ENCODE peak calls at places on chromosomes 2 and 18, in seven cellular contexts. Z is adrenal gland, M is right lobe of liver, B is uterus, C is ovary, J is body of pancreas, A is HCT116. V is an unnamed sample. For H3K4me1, the result is how much of the 10 kb centered on the place peaks cover.

GRCh38 chr18:9694174-9694573 is 13.9 kb upstream of the RAB31 start:
- DNase-seq in C (no peak), B (no peak), J (no peak), Z (no peak), A (no peak), M (no peak), V (no peak)

GRCh38 chr2:99420031-99420430 is 69.8 kb downstream of the REV1 start:
- DNase-seq in A (no peak), B (no peak), Z (no peak), M (no peak), J (no peak), C (no peak), V (no peak)

GRCh38 chr18:35407871-35408481 is 30.8 kb upstream of the ZNF396 start:
- DNase-seq in J (peak), B (no peak), C (peak), A (peak), M (no peak), Z (peak), V (peak)

GRCh38 chr2:224780096-224780495 is 63.9 kb upstream of the CCDC195 start:
- DNase-seq in A (no peak), M (no peak), J (no peak), B (no peak), Z (no peak), C (no peak), V (no peak)

GRCh38 chr2:31055938-31056337 is 82.3 kb downstream of the GALNT14 start:
- DNase-seq in M (no peak), B (no peak), J (no peak), C (no peak), A (no peak), Z (no peak), V (no peak)

GRCh38 chr18:1306641-1307040 is 402.0 kb downstream of the ADCYAP1 start:
- DNase-seq in M (no peak), J (no peak), B (no peak), A (no peak), Z (no peak), C (no peak), V (no peak)

GRCh38 chr2:212640428-212640827 is 101.8 kb upstream of the ERBB4 start:
- DNase-seq in A (peak), B (no peak), Z (no peak), C (no peak), M (no peak), J (no peak), V (no peak)

GRCh38 chr2:26345284-26345553 is 724 bp upstream of the SELENOI start:
- DNase-seq in Z (no peak), J (no peak), B (no peak), A (no peak), C (no peak), M (no peak), V (no peak)

GRCh38 chr2:215787565-215788178 is 225.7 kb downstream of the MREG start:
- DNase-seq in C (no peak), A (no peak), M (no peak), Z (no peak), B (no peak), J (no peak), V (no peak)
- H3K4me1 ChIP-seq in C (under half), A (under half), M (under half), Z (under half), B (under half), J (under half), V (under half)

DNA sequence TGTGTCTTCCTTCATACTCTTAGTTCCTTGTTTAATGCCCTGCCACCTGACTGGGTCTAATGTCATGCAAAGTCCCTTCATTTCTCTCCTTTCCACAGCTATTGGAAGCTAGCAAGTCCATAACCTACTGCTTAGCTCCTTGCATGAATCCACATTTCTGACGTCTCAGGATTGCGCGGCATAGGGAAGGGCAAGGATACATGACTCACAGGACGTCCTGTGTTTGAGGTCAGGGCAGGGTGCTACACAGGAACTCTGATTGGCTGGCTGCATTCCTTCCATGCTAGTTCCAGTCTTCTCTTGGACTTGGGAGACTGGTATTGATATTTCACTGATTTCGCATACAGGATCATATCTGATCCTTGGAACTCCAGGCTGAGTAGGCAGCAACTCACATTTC is 137.9 kb downstream of the CDH2 start:
- DNase-seq in C (no peak), A (no peak), J (no peak), B (no peak), M (no peak), Z (peak), V (no peak)
- H3K27ac ChIP-seq in C (no peak), A (no peak), J (no peak), B (no peak), M (no peak), Z (peak), V (no peak)

GRCh38 chr2:21009662-21010225 is 34.1 kb downstream of the APOB start:
- DNase-seq in C (no peak), A (no peak), B (no peak), Z (no peak), J (no peak), M (no peak), V (no peak)

GRCh38 chr2:21006423-21007128 is 37.3 kb downstream of the APOB start:
- DNase-seq in J (no peak), M (no peak), Z (no peak), C (no peak), B (no peak), A (no peak), V (no peak)

GRCh38 chr2:21008790-21009661 is 34.8 kb downstream of the APOB start:
- DNase-seq in B (no peak), A (no peak), M (no peak), J (no peak), Z (no peak), C (no peak), V (no peak)

GRCh38 chr2:21007129-21008013 is 36.5 kb downstream of the APOB start:
- DNase-seq in A (no peak), M (no peak), C (no peak), B (no peak), Z (no peak), J (no peak), V (no peak)

DNA sequence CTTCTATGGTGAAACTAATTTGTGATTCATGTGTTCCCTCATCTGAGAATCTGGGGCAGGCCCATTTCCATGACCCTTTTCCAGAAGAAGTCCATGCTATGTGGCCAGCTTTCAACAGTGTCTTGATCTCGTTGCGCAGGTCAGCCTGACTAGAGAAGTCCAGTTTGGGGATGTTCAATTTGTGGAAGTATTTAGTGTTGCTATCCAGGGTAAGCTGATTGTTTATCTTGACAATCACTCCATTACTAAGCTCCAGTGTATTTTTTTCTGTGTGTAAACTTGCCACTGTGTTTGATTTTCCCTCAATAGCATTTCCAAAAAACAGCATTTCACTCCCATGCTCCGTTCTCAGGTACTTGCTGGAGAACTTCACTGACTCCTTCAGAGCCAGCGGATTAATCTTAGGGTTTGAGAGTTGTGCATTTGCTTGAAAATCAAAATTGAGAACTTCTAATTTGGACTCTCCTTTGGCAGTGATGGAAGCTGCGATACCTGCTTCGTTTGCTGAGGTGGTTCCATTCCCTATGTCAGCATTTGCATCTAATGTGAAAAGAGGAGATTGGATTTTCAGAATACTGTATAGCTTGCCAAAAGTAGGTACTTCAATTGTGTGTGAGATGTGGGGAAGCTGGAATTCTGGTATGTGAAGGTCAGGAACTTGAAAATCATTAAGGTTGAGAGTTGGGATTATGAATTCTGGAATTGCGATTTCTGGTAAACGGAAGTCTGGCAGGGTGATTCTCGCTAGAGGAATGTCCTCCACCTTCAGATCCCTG is 35.7 kb downstream of the APOB start:
- DNase-seq in C (no peak), Z (no peak), M (no peak), B (no peak), J (no peak), A (no peak), V (no peak)
- TF ChIP-seq POLR2A in C (no peak), Z (no peak), M (peak), B (no peak), J (no peak), A (no peak), V (no peak)

GRCh38 chr2:109451671-109452070 is 162.1 kb downstream of the SEPTIN10 start:
- DNase-seq in A (no peak), B (no peak), C (no peak), Z (no peak), J (no peak), M (no peak), V (no peak)
- H3K4me1 ChIP-seq in A (under half), B (under half), C (under half), Z (under half), J (under half), M (under half), V (under half)

DNA sequence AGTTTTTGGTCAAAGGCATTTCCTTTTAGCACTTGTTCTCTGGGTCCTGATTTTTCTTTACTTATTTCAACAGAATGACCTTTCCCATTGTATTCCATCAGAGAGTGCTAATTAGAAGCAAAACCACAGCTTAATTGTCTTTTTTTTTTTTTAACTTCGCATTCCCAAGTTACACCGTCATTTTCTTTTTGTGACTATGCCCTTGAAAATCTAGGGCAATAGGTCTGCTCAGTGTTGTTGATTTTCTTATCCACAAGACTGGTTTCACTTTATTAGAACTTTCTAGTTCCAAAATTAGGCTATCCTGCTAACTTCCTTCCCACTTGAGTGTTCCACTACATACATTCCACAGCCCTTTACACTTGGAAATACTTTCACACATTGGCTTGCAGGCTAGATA is 18.7 kb upstream of the ADAM17 start:
- DNase-seq in Z (no peak), A (no peak), C (no peak), M (no peak), B (no peak), J (no peak), V (no peak)
- H3K27ac ChIP-seq in Z (peak), A (no peak), C (no peak), M (no peak), B (peak), J (peak), V (peak)

GRCh38 chr2:240585101-240585500 is 1.4 kb upstream of the CAPN10 start:
- DNase-seq in C (no peak), Z (no peak), B (no peak), A (no peak), M (no peak), J (no peak), V (no peak)
- TF ChIP-seq POLR2A in C (no peak), Z (no peak), B (no peak), A (no peak), M (no peak), J (no peak), V (no peak)

GRCh38 chr2:37648316-37649011 is 23.0 kb downstream of the CDC42EP3 start:
- DNase-seq in A (no peak), C (no peak), M (peak), B (no peak), Z (peak), J (no peak), V (peak)

GRCh38 chr2:37647941-37648315 is 23.5 kb downstream of the CDC42EP3 start:
- DNase-seq in A (no peak), B (no peak), C (no peak), Z (no peak), J (no peak), M (no peak), V (no peak)

GRCh38 chr2:37650548-37651101 is 20.8 kb downstream of the CDC42EP3 start:
- DNase-seq in C (no peak), A (no peak), B (no peak), Z (no peak), J (no peak), M (no peak), V (no peak)

GRCh38 chr2:37652199-37652640 is 19.2 kb downstream of the CDC42EP3 start:
- DNase-seq in J (no peak), M (no peak), Z (peak), A (peak), C (no peak), B (no peak), V (peak)

GRCh38 chr2:37649518-37649917 is 21.9 kb downstream of the CDC42EP3 start:
- DNase-seq in Z (no peak), C (no peak), A (no peak), B (no peak), J (no peak), M (no peak), V (no peak)
- H3K4me1 ChIP-seq in Z (half or more), C (under half), A (under half), B (under half), J (under half), M (under half), V (half or more)

DNA sequence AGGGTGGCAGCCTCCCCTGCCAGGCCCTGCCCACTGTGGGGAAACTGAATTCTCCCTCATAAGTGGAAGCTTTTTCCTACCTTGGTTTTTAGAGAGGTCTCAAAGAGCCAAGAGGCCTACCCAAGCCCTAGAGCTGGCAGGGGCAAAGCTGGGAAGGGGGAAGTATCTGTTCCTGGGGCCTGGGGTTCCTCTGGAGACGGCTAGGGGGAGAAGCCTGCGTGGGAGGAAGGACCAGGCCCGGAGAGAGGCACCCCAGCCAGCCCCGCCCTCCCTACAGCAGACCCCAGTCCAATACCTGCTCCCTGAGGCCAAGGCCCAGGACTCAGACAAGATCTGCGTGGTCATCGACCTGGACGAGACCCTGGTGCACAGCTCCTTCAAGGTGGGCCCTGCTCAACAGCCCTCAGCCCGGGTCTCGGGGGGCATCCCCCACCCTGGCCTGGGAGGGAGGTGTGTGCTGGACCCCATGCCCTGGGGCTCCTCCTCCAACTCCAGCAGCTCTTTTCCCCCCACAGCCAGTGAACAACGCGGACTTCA is 2.2 kb downstream of the CTDSP1 start:
- DNase-seq in M (peak), A (no peak), Z (peak), J (no peak), C (peak), B (no peak), V (no peak)
- H3K27ac ChIP-seq in M (peak), A (peak), Z (no peak), J (peak), C (peak), B (peak), V (peak)

DNA sequence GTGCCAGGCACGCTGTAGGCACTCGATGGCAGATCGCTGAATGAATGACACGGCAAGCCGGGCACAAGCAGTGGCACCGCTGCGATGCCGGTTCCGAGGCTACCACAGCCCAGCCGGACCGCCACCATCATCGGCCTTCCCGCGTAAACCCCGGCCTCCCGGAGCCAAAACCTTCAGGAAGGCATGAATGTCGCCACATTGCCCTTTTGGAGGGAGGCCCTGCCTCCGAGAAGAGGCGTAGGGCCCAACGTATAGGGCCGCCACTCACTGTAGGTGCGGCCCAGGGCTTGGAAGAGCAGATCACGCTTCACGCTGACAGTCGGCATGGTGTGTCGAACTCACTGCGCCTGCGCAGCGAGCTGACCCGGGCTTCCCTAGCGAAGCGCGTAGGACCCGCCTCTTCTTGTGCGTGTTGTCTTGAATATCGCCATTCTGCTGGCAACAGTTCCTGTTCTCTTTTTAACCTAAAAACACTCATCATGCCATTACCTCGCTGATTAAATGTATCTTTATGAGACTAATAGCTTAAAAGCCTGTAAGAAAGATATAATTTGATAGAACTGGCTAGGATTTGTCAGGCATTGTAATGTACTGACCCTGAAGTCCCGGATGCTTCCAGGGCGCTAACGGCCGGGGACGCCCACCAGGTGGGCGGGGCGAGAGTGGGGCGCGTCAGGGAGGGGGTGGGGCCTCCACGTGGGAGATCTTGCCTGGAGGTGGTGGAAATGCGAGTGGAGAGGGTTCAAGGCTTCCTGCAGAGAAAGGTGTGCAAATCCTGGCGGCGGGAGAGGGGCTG is at the start of gene FARSB:
- DNase-seq in A (peak), Z (peak), M (peak), C (peak), J (peak), B (peak), V (peak)
- TF ChIP-seq POLR2A in A (peak), Z (peak), M (peak), C (peak), J (peak), B (peak), V (peak)

DNA sequence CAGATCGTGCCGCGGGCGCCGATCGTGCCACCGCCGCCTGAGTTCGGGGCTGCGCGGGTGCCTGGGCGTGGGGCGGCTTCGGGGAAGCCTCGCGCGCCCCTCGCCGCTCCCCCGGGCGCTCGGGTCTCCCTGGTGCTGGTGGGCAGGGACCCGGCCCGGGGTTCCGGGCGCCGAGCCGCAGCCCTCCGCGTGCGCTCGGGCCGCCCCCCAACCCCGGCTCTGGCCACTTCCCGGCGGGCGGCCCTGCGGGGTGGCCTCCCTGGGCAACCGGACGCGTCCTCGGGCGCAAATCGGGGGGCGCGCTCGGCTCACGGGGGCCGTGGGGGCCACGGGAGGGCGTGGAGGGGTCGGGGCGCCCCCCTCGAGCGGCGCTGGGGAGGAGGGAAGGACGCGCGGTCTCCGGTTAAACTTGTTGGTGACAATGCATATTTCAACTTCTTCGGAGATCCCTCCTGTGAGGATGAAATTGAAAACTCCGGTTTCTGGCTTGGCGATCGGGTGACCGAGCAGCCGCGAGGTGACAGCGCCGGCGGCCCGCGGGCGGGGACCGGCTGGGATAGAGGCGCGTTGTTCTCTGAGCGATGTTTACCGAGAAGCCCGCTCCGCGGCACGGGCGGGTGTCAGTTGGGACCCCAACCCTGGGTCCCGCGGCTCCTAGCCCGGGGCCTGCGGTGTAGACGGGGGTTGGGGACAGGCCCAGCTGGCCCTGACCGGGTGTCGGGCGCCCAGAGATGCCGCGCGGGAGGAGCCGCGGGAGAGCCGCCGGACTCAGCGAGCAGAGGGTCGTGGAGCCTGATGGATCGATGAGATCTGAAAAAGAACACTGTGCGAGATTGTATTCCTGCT is 676 bp downstream of the SH3BP4 start:
- DNase-seq in Z (peak), C (no peak), J (peak), A (no peak), M (peak), B (no peak), V (no peak)
- H3K4me1 ChIP-seq in Z (under half), C (under half), J (under half), A (under half), M (under half), B (under half), V (under half)